ENCODE peak calls at places on chromosomes 12 and 14, in four cellular contexts. D is H1, M is HepG2, E is GM12878. L is an unnamed sample.
A peak's percentile ranks its signal among the peaks of the same experiment; 100 is the strongest.

GRCh38 chr12:45666452-45667215 is 62.9 kb upstream of the ARID2 start:
- DNase-seq in D (no peak), M (no peak), E (no peak), L (no peak)

GRCh38 chr14:38197761-38198345 is 9.9 kb upstream of the SSTR1 start:
- DNase-seq in D (no peak), M (no peak), E (no peak), L (no peak)

GRCh38 chr12:47245623-47246022 is 165.9 kb upstream of the AMIGO2 start:
- DNase-seq in D (no peak), M (no peak), E (no peak), L (no peak)

GRCh38 chr14:98069712-98070133 is 1202.3 kb downstream of the BCL11B start:
- DNase-seq in D (peak; percentile 15), M (peak; percentile 0), E (no peak), L (peak; percentile 33)

GRCh38 chr12:108647199-108647935 is 13.7 kb upstream of the SELPLG start:
- DNase-seq in D (no peak), M (no peak), E (no peak), L (no peak)

GRCh38 chr12:132858727-132859266 is 28.6 kb downstream of the CHFR start:
- DNase-seq in D (no peak), M (no peak), E (no peak), L (no peak)

GRCh38 chr12:80967565-80967964 is 29.8 kb upstream of the LIN7A start:
- DNase-seq in D (no peak), M (no peak), E (no peak), L (no peak)

GRCh38 chr12:10140001-10140400 is 10.0 kb upstream of the CLEC7A start:
- DNase-seq in D (peak; percentile 29), M (peak; percentile 35), E (peak; percentile 48), L (peak; percentile 89)

GRCh38 chr12:120342156-120342555 is 14.6 kb upstream of the PLA2G1B start:
- DNase-seq in D (no peak), M (no peak), E (no peak), L (no peak)

GRCh38 chr14:60253649-60254048 is 4.6 kb downstream of the PPM1A start:
- DNase-seq in D (no peak), M (no peak), E (no peak), L (no peak)

GRCh38 chr12:94140556-94140955 is 7.8 kb upstream of the PLXNC1 start:
- DNase-seq in D (peak; percentile 54), M (peak; percentile 32), E (no peak), L (no peak)

GRCh38 chr14:61429316-61429715 is 107.9 kb downstream of the PRKCH start:
- DNase-seq in D (no peak), M (no peak), E (no peak), L (no peak)

GRCh38 chr12:7079826-7080125 is 12.5 kb downstream of the C1R start:
- DNase-seq in D (no peak), M (no peak), E (no peak), L (no peak)

GRCh38 chr12:43812042-43812441 is 5.9 kb upstream of the TWF1 start:
- DNase-seq in D (no peak), M (no peak), E (no peak), L (no peak)
- H3K27me3 ChIP-seq in D (no peaks in the 10 kb centered on the region), M (no peaks in the 10 kb centered on the region), E (no peaks in the 10 kb centered on the region), L (no peaks in the 10 kb centered on the region)

DNA sequence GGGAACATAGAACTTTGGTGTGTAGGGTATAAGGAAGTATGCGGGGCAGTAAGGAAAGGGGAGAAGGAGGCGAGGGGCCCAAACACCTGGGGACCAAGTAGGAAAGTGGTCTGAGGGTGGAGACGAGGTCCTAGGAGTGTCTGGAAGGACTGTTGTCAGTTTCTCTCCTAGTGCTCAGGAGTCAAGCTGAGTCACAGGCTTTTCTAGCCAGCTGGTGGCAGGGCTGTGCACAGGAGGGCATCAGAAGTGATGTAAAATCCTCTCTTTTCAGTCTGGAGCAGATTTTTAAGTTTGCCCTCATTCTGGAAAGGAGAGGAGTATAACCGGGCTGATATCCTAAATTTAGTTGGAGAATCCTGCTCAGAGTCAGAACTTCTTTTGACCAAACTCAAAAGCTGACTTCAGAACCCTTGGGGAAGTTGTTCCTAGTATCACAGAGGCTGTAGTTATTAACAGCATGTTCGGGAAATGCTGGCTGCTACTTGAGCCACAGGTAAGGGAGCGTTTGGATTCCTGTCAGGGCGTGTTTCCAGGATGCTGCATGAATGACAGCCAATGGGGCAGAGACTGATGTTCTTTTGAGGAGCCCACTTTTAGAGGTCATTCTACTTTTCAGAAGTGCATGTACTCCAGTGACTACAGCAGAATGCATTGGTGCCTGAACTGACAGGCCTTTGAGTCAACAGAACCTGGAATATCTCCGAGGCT is 19.3 kb downstream of the ZNF664 start:
- DNase-seq in D (no peak), M (no peak), E (no peak), L (no peak)
- H3K4me1 ChIP-seq in D (peaks cover 3% of the 10 kb centered on the region), M (peaks cover 50% of the 10 kb centered on the region), E (no peaks in the 10 kb centered on the region), L (no peaks in the 10 kb centered on the region)

DNA sequence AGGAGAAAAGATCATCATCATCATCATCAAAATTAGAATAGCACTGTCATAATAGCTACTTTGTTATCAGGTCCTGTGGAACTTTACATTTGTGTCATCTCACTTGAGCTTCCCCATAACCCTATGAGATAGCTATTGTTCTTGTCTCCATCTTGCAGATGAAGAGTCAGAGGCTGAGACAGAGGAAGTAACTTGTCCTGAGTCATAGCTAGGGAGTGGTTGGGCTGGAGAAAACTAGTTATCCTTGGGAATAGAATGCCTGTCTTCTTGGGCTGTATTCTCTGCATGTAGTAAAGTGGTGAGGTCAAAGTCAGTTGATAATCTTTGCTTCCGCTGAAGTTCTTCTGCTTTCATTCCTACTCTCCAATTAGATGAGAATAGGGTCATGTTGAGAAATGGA is 117.0 kb downstream of the SMOC1 start:
- DNase-seq in D (no peak), M (no peak), E (no peak), L (no peak)
- TF ChIP-seq SUZ12 in D (no peak), M (no peak), E (no peak), L (no peak)

GRCh38 chr12:53750812-53751335 is 905 bp downstream of the CISTR start:
- DNase-seq in D (no peak), M (no peak), E (no peak), L (no peak)

GRCh38 chr12:53751336-53752191 is at the start of gene CISTR:
- DNase-seq in D (no peak), M (no peak), E (no peak), L (no peak)

GRCh38 chr12:53754196-53754595 is 2.4 kb upstream of the CISTR start:
- DNase-seq in D (no peak), M (no peak), E (no peak), L (no peak)

GRCh38 chr12:53752192-53752601 is 418 bp upstream of the CISTR start:
- DNase-seq in D (no peak), M (no peak), E (no peak), L (no peak)

GRCh38 chr12:53752651-53753050 is 872 bp upstream of the CISTR start:
- DNase-seq in D (no peak), M (no peak), E (no peak), L (no peak)
- H3K27me3 ChIP-seq in D (peaks cover 60% of the 10 kb centered on the region), M (peaks cover 92% of the 10 kb centered on the region), E (no peaks in the 10 kb centered on the region), L (peaks cover 83% of the 10 kb centered on the region)

GRCh38 chr14:90642239-90642717 is 174.0 kb downstream of the TTC7B start:
- DNase-seq in D (peak; percentile 49), M (peak; percentile 76), E (no peak), L (peak; percentile 85)
- H3K4me1 ChIP-seq in D (peaks cover 32% of the 10 kb centered on the region), M (peaks cover 44% of the 10 kb centered on the region), E (no peaks in the 10 kb centered on the region), L (peaks cover 8% of the 10 kb centered on the region)

DNA sequence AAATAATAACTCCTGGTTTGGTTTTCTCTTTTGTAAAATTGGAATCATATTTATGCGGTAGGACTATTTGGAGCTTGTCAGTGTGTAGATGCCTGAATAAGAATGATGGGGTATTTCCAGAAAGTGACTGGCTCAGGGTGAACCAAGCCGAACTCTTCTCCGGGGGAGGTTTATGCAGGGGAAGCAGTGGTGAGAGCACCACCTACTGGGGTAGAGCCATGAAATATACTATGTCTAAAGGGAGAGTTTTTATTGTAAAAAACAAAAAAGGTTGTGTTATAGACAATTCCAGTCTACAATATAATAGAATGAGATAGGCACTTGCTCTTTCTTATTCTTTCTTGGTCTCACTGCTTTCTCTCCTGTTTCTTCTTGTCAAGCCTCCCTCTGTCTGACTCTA is 222.9 kb upstream of the SLC16A7 start:
- DNase-seq in D (no peak), M (no peak), E (no peak), L (peak; percentile 16)
- TF ChIP-seq SUZ12 in D (no peak), M (no peak), E (no peak), L (no peak)

L was measured in NT2/D1.